ENCODE peak calls at places on chromosomes 5 and 9, in ten cellular contexts. One of them, this sample, is unnamed.

GRCh38 chr5:23139338-23140171 is 286.4 kb upstream of the CDH12 start:
- DNase-seq in HepG2: peak; percentile 3
- DNase-seq in PC-3: peak; percentile 56
- DNase-seq in fibroblast of lung: peak; percentile 56
- DNase-seq in GM23248: peak; percentile 18
- DNase-seq in K562: peak; percentile 3
- DNase-seq in HCT116: no peak
- DNase-seq in DND-41: no peak
- DNase-seq in neural progenitor cell: peak; percentile 38
- DNase-seq in astrocyte: no peak
- DNase-seq in this sample: peak; percentile 7

GRCh38 chr5:56350030-56350594 is 117.0 kb upstream of the ANKRD55 start:
- DNase-seq in HepG2: peak; percentile 15
- DNase-seq in PC-3: no peak
- DNase-seq in fibroblast of lung: no peak
- DNase-seq in GM23248: peak; percentile 13
- DNase-seq in K562: no peak
- DNase-seq in HCT116: peak; percentile 16
- DNase-seq in DND-41: no peak
- DNase-seq in neural progenitor cell: no peak
- DNase-seq in astrocyte: no peak
- DNase-seq in this sample: no peak

GRCh38 chr9:94903961-94904421 is 177.5 kb downstream of the AOPEP start:
- DNase-seq in HepG2: no peak
- DNase-seq in PC-3: no peak
- DNase-seq in fibroblast of lung: no peak
- DNase-seq in GM23248: peak; percentile 91
- DNase-seq in K562: no peak
- DNase-seq in HCT116: no peak
- DNase-seq in DND-41: no peak
- DNase-seq in neural progenitor cell: no peak
- DNase-seq in astrocyte: peak; percentile 66
- DNase-seq in this sample: no peak

GRCh38 chr5:175778951-175779475 is 92.4 kb upstream of the CPLX2 start:
- DNase-seq in HepG2: peak; percentile 29
- DNase-seq in PC-3: peak; percentile 83
- DNase-seq in fibroblast of lung: no peak
- DNase-seq in GM23248: peak; percentile 13
- DNase-seq in K562: no peak
- DNase-seq in HCT116: peak; percentile 15
- DNase-seq in DND-41: no peak
- DNase-seq in neural progenitor cell: no peak
- DNase-seq in astrocyte: peak; percentile 4
- DNase-seq in this sample: peak; percentile 57

GRCh38 chr9:89837152-89837551 is 232.3 kb downstream of the GADD45G start:
- DNase-seq in HepG2: no peak
- DNase-seq in PC-3: no peak
- DNase-seq in fibroblast of lung: no peak
- DNase-seq in GM23248: no peak
- DNase-seq in K562: no peak
- DNase-seq in HCT116: no peak
- DNase-seq in DND-41: no peak
- DNase-seq in neural progenitor cell: no peak
- DNase-seq in astrocyte: no peak
- DNase-seq in this sample: no peak

GRCh38 chr5:138065102-138065501 is 18.7 kb upstream of the WNT8A start:
- DNase-seq in HepG2: no peak
- DNase-seq in PC-3: peak; percentile 3
- DNase-seq in fibroblast of lung: no peak
- DNase-seq in GM23248: no peak
- DNase-seq in K562: peak; percentile 41
- DNase-seq in HCT116: no peak
- DNase-seq in DND-41: peak; percentile 15
- DNase-seq in neural progenitor cell: peak; percentile 24
- DNase-seq in astrocyte: no peak
- DNase-seq in this sample: no peak

GRCh38 chr5:178305801-178306200 is 73.2 kb upstream of the PHYKPL start:
- DNase-seq in HepG2: no peak
- DNase-seq in PC-3: no peak
- DNase-seq in fibroblast of lung: no peak
- DNase-seq in GM23248: no peak
- DNase-seq in K562: no peak
- DNase-seq in HCT116: no peak
- DNase-seq in DND-41: no peak
- DNase-seq in neural progenitor cell: no peak
- DNase-seq in astrocyte: no peak
- DNase-seq in this sample: no peak

GRCh38 chr9:87370003-87370685 is 127.5 kb upstream of the DAPK1 start:
- DNase-seq in HepG2: no peak
- DNase-seq in PC-3: no peak
- DNase-seq in fibroblast of lung: no peak
- DNase-seq in GM23248: no peak
- DNase-seq in K562: no peak
- DNase-seq in HCT116: no peak
- DNase-seq in DND-41: no peak
- DNase-seq in neural progenitor cell: no peak
- DNase-seq in astrocyte: peak; percentile 32
- DNase-seq in this sample: no peak

GRCh38 chr9:2157277-2158105 is 142.3 kb downstream of the SMARCA2 start:
- DNase-seq in HepG2: no peak
- DNase-seq in PC-3: peak; percentile 49
- DNase-seq in fibroblast of lung: peak; percentile 62
- DNase-seq in GM23248: peak; percentile 92
- DNase-seq in K562: no peak
- DNase-seq in HCT116: no peak
- DNase-seq in DND-41: peak; percentile 54
- DNase-seq in neural progenitor cell: peak; percentile 30
- DNase-seq in astrocyte: peak; percentile 67
- DNase-seq in this sample: peak; percentile 72

GRCh38 chr5:55072668-55073067 is 29.8 kb upstream of the GZMA start:
- DNase-seq in HepG2: no peak
- DNase-seq in PC-3: no peak
- DNase-seq in fibroblast of lung: no peak
- DNase-seq in GM23248: peak; percentile 2
- DNase-seq in K562: no peak
- DNase-seq in HCT116: no peak
- DNase-seq in DND-41: no peak
- DNase-seq in neural progenitor cell: no peak
- DNase-seq in astrocyte: no peak
- DNase-seq in this sample: no peak

GRCh38 chr5:103452666-103453065 is 109.9 kb downstream of the NUDT12 start:
- DNase-seq in HepG2: no peak
- DNase-seq in PC-3: peak; percentile 39
- DNase-seq in fibroblast of lung: no peak
- DNase-seq in GM23248: peak; percentile 77
- DNase-seq in K562: no peak
- DNase-seq in HCT116: no peak
- DNase-seq in DND-41: no peak
- DNase-seq in neural progenitor cell: no peak
- DNase-seq in astrocyte: peak; percentile 75
- DNase-seq in this sample: no peak

GRCh38 chr5:103454774-103455173 is 107.8 kb downstream of the NUDT12 start:
- DNase-seq in HepG2: no peak
- DNase-seq in PC-3: no peak
- DNase-seq in fibroblast of lung: no peak
- DNase-seq in GM23248: peak; percentile 39
- DNase-seq in K562: no peak
- DNase-seq in HCT116: no peak
- DNase-seq in DND-41: no peak
- DNase-seq in neural progenitor cell: no peak
- DNase-seq in astrocyte: no peak
- DNase-seq in this sample: no peak

GRCh38 chr5:103452089-103452488 is 110.5 kb downstream of the NUDT12 start:
- DNase-seq in HepG2: no peak
- DNase-seq in PC-3: no peak
- DNase-seq in fibroblast of lung: no peak
- DNase-seq in GM23248: no peak
- DNase-seq in K562: no peak
- DNase-seq in HCT116: no peak
- DNase-seq in DND-41: no peak
- DNase-seq in neural progenitor cell: no peak
- DNase-seq in astrocyte: no peak
- DNase-seq in this sample: no peak

GRCh38 chr5:103446813-103447212 is 115.8 kb downstream of the NUDT12 start:
- DNase-seq in HepG2: no peak
- DNase-seq in PC-3: peak; percentile 88
- DNase-seq in fibroblast of lung: no peak
- DNase-seq in GM23248: peak; percentile 22
- DNase-seq in K562: no peak
- DNase-seq in HCT116: no peak
- DNase-seq in DND-41: no peak
- DNase-seq in neural progenitor cell: no peak
- DNase-seq in astrocyte: no peak
- DNase-seq in this sample: no peak

GRCh38 chr5:103450333-103451061 is 112.1 kb downstream of the NUDT12 start:
- DNase-seq in HepG2: no peak
- DNase-seq in PC-3: peak; percentile 87
- DNase-seq in fibroblast of lung: peak; percentile 36
- DNase-seq in GM23248: peak; percentile 81
- DNase-seq in K562: no peak
- DNase-seq in HCT116: no peak
- DNase-seq in DND-41: no peak
- DNase-seq in neural progenitor cell: no peak
- DNase-seq in astrocyte: peak; percentile 96
- DNase-seq in this sample: peak; percentile 72
- H3K9ac ChIP-seq in HepG2: no peak overlapping the region
- H3K9ac ChIP-seq in PC-3: no peak overlapping the region
- H3K9ac ChIP-seq in fibroblast of lung: no peak overlapping the region
- H3K9ac ChIP-seq in GM23248: peak overlapping the region; percentile 25
- H3K9ac ChIP-seq in K562: no peak overlapping the region
- H3K9ac ChIP-seq in HCT116: no peak overlapping the region
- H3K9ac ChIP-seq in DND-41: no peak overlapping the region
- H3K9ac ChIP-seq in neural progenitor cell: no peak overlapping the region
- H3K9ac ChIP-seq in astrocyte: peak overlapping the region; percentile 47
- H3K9ac ChIP-seq in this sample: no peak overlapping the region

DNA sequence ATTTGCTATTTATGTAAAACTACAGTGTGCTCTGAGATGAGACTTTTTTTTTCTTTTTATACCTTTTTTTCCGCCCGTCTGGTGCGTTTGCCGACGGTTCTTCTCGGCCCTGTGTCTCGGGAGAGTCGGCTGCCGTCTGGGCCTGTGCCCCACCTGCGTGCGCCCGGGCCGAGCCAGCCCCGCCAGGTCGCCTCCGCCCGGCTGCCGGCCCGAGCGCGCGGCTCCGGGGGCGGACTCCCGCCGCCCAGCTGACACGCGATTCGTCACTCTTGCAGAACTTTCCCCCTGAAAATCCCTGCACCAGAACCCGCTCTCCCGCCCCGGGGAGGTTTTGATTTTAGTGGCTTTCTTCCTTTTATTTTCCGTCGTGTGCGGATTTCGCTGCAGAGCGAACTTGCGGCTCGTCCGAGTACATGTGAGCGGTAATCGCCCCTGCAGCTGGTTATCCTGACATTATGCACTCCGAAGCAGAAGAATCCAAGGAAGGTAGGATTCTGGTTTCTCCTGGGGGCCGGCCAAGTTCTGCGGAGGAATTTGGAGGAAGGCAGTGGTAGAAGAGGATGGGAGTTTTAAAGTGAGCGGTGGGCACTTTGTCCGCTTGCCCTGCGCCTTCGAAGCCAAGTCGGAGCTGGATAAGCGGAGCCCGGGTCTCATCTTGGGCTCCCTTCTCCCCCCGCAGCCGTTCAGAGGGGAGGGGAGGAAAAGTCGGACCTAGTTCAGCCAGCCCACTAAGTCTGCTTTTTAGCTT is at the start of gene TNFAIP8:
- DNase-seq in HepG2: peak; percentile 5
- DNase-seq in PC-3: peak; percentile 69
- DNase-seq in fibroblast of lung: peak; percentile 70
- DNase-seq in GM23248: peak; percentile 83
- DNase-seq in K562: no peak
- DNase-seq in HCT116: no peak
- DNase-seq in DND-41: no peak
- DNase-seq in neural progenitor cell: peak; percentile 74
- DNase-seq in astrocyte: peak; percentile 58
- DNase-seq in this sample: peak; percentile 76
- TF ChIP-seq EZH2 in HepG2: no peak
- TF ChIP-seq EZH2 in PC-3: no peak
- TF ChIP-seq EZH2 in fibroblast of lung: no peak
- TF ChIP-seq EZH2 in GM23248: no peak
- TF ChIP-seq EZH2 in K562: no peak
- TF ChIP-seq EZH2 in HCT116: no peak
- TF ChIP-seq EZH2 in DND-41: no peak
- TF ChIP-seq EZH2 in neural progenitor cell: peak; percentile 71
- TF ChIP-seq EZH2 in astrocyte: no peak
- TF ChIP-seq EZH2 in this sample: no peak

GRCh38 chr5:134578578-134579283 is 53.3 kb downstream of the JADE2 start:
- DNase-seq in HepG2: no peak
- DNase-seq in PC-3: no peak
- DNase-seq in fibroblast of lung: no peak
- DNase-seq in GM23248: no peak
- DNase-seq in K562: no peak
- DNase-seq in HCT116: no peak
- DNase-seq in DND-41: no peak
- DNase-seq in neural progenitor cell: no peak
- DNase-seq in astrocyte: no peak
- DNase-seq in this sample: no peak

GRCh38 chr5:134575316-134575715 is 49.8 kb downstream of the JADE2 start:
- DNase-seq in HepG2: no peak
- DNase-seq in PC-3: no peak
- DNase-seq in fibroblast of lung: no peak
- DNase-seq in GM23248: no peak
- DNase-seq in K562: no peak
- DNase-seq in HCT116: no peak
- DNase-seq in DND-41: no peak
- DNase-seq in neural progenitor cell: no peak
- DNase-seq in astrocyte: no peak
- DNase-seq in this sample: no peak

GRCh38 chr5:134576386-134577021 is 51.0 kb downstream of the JADE2 start:
- DNase-seq in HepG2: no peak
- DNase-seq in PC-3: no peak
- DNase-seq in fibroblast of lung: no peak
- DNase-seq in GM23248: no peak
- DNase-seq in K562: no peak
- DNase-seq in HCT116: no peak
- DNase-seq in DND-41: no peak
- DNase-seq in neural progenitor cell: no peak
- DNase-seq in astrocyte: no peak
- DNase-seq in this sample: no peak

GRCh38 chr5:134577796-134578577 is 52.5 kb downstream of the JADE2 start:
- DNase-seq in HepG2: peak; percentile 59
- DNase-seq in PC-3: peak; percentile 80
- DNase-seq in fibroblast of lung: peak; percentile 80
- DNase-seq in GM23248: peak; percentile 91
- DNase-seq in K562: peak; percentile 85
- DNase-seq in HCT116: peak; percentile 54
- DNase-seq in DND-41: peak; percentile 79
- DNase-seq in neural progenitor cell: peak; percentile 94
- DNase-seq in astrocyte: peak; percentile 39
- DNase-seq in this sample: peak; percentile 48

GRCh38 chr5:134577022-134577795 is 51.7 kb downstream of the JADE2 start:
- DNase-seq in HepG2: no peak
- DNase-seq in PC-3: peak; percentile 34
- DNase-seq in fibroblast of lung: peak; percentile 74
- DNase-seq in GM23248: peak; percentile 89
- DNase-seq in K562: peak; percentile 12
- DNase-seq in HCT116: no peak
- DNase-seq in DND-41: no peak
- DNase-seq in neural progenitor cell: no peak
- DNase-seq in astrocyte: peak; percentile 46
- DNase-seq in this sample: peak; percentile 65
- H4K20me1 ChIP-seq in HepG2: no peaks in the 10 kb centered on the region
- H4K20me1 ChIP-seq in PC-3: no peaks in the 10 kb centered on the region
- H4K20me1 ChIP-seq in fibroblast of lung: no peaks in the 10 kb centered on the region
- H4K20me1 ChIP-seq in GM23248: no peaks in the 10 kb centered on the region
- H4K20me1 ChIP-seq in K562: no peaks in the 10 kb centered on the region
- H4K20me1 ChIP-seq in HCT116: no peaks in the 10 kb centered on the region
- H4K20me1 ChIP-seq in DND-41: peaks cover 68% of the 10 kb centered on the region
- H4K20me1 ChIP-seq in neural progenitor cell: no peaks in the 10 kb centered on the region
- H4K20me1 ChIP-seq in astrocyte: no peaks in the 10 kb centered on the region
- H4K20me1 ChIP-seq in this sample: no peaks in the 10 kb centered on the region

GRCh38 chr5:158435161-158435616 is 576.2 kb upstream of the CLINT1 start:
- DNase-seq in HepG2: no peak
- DNase-seq in PC-3: no peak
- DNase-seq in fibroblast of lung: no peak
- DNase-seq in GM23248: peak; percentile 58
- DNase-seq in K562: no peak
- DNase-seq in HCT116: no peak
- DNase-seq in DND-41: peak; percentile 83
- DNase-seq in neural progenitor cell: no peak
- DNase-seq in astrocyte: peak; percentile 70
- DNase-seq in this sample: peak; percentile 70
- H3K9ac ChIP-seq in HepG2: no peak overlapping the region
- H3K9ac ChIP-seq in PC-3: no peak overlapping the region
- H3K9ac ChIP-seq in fibroblast of lung: no peak overlapping the region
- H3K9ac ChIP-seq in GM23248: no peak overlapping the region
- H3K9ac ChIP-seq in K562: no peak overlapping the region
- H3K9ac ChIP-seq in HCT116: no peak overlapping the region
- H3K9ac ChIP-seq in DND-41: peak overlapping the region; percentile 56
- H3K9ac ChIP-seq in neural progenitor cell: no peak overlapping the region
- H3K9ac ChIP-seq in astrocyte: no peak overlapping the region
- H3K9ac ChIP-seq in this sample: peak overlapping the region; percentile 24